ENCODE peak calls at places on chromosomes 11 and 22, in four cellular contexts. H is transverse colon; Z is GDM1; P is activated CD8-positive, alpha-beta memory T cell treated with anti-CD3 and anti-CD28 coated beads, Interleukin-2, amount 10 ng/mL, durations not matched to agents 7 days and 5 days. A is an unnamed sample.
A peak's percentile ranks its signal among the peaks of the same experiment; 100 is the strongest.

GRCh38 chr11:72041364-72042058 is 38.8 kb downstream of the NUMA1 start:
- DNase-seq in Z (peak; percentile 36), H (peak; percentile 70), P (peak; percentile 46), A (peak; percentile 78)

GRCh38 chr11:64753380-64754123 is 6.2 kb downstream of the PYGM start:
- DNase-seq in Z (no peak), P (no peak), H (no peak), A (no peak)

GRCh38 chr22:20062043-20062765 is 17.8 kb upstream of the DGCR8 start:
- DNase-seq in P (no peak), H (no peak), Z (no peak), A (no peak)

GRCh38 chr11:111236355-111236754 is 9.2 kb upstream of the POU2AF2 start:
- DNase-seq in Z (no peak), P (no peak), H (no peak), A (no peak)

GRCh38 chr11:66674964-66675602 is 2.6 kb downstream of the RBM4B start:
- DNase-seq in H (no peak), Z (no peak), P (no peak), A (no peak)

GRCh38 chr11:33692013-33692504 is 8.6 kb downstream of the C11orf91 start:
- DNase-seq in Z (no peak), H (peak; percentile 59), P (no peak), A (peak; percentile 99)

GRCh38 chr11:47233989-47234668 is 14.5 kb downstream of the ACP2 start:
- DNase-seq in P (no peak), H (peak; percentile 24), Z (no peak), A (peak; percentile 74)

GRCh38 chr11:17498475-17498874 is 21.8 kb upstream of the ABCC8 start:
- DNase-seq in Z (no peak), H (no peak), P (no peak), A (no peak)

GRCh38 chr11:35969089-35970046 is 25.5 kb downstream of the LDLRAD3 start:
- DNase-seq in H (peak; percentile 10), P (no peak), Z (no peak), A (no peak)

GRCh38 chr11:69380921-69381581 is 87.1 kb downstream of the MYEOV start:
- DNase-seq in P (no peak), Z (no peak), H (peak; percentile 4), A (no peak)

GRCh38 chr22:17726561-17727243 is 47.6 kb downstream of the BID start:
- DNase-seq in Z (peak; percentile 54), P (no peak), H (no peak), A (peak; percentile 17)

GRCh38 chr11:58061813-58062212 is 31.1 kb downstream of the OR6Q1 start:
- DNase-seq in P (no peak), H (no peak), Z (no peak), A (peak; percentile 62)

GRCh38 chr11:15816996-15817395 is 539.4 kb downstream of the SOX6 start:
- DNase-seq in H (no peak), P (no peak), Z (no peak), A (peak; percentile 26)

GRCh38 chr11:32586576-32587190 is 3.1 kb downstream of the EIF3M start:
- DNase-seq in P (peak; percentile 45), Z (no peak), H (no peak), A (peak; percentile 55)

GRCh38 chr11:121964591-121964990 is 151.4 kb downstream of the BLID start:
- DNase-seq in P (no peak), H (no peak), Z (no peak), A (peak; percentile 45)

GRCh38 chr11:91158297-91158696 is 935.4 kb upstream of the CHORDC1 start:
- DNase-seq in Z (no peak), H (no peak), P (no peak), A (no peak)

GRCh38 chr11:113579292-113579940 is 104.2 kb upstream of the DRD2 start:
- DNase-seq in Z (no peak), P (no peak), H (no peak), A (no peak)

GRCh38 chr22:19821523-19822300 is 33.0 kb downstream of the GNB1L start:
- DNase-seq in P (peak; percentile 26), Z (no peak), H (no peak), A (no peak)

GRCh38 chr11:46120711-46121327 is 435 bp downstream of the PHF21A start:
- DNase-seq in Z (peak; percentile 49), H (peak; percentile 41), P (no peak), A (peak; percentile 83)

A was measured in fibroblast of pulmonary artery.